ENCODE peak calls at places on chromosomes 1 and 21, in ten cellular contexts. E, P, N, H, A, J, G, V, T and K are unnamed samples. For H3K4me1, the result is how much of the 10 kb centered on the place peaks cover.

GRCh38 chr1:97427371-97427770 is 493.5 kb downstream of the DPYD start:
- DNase-seq in E (no peak), P (no peak), N (no peak), H (no peak), A (no peak), J (no peak), G (no peak), V (no peak), T (no peak), K (peak)

GRCh38 chr21:43727571-43728466 is 8.9 kb downstream of the PDXK start:
- DNase-seq in E (no peak), P (peak), N (no peak), H (peak), A (no peak), J (peak), G (no peak), V (peak), T (peak), K (peak)

GRCh38 chr1:39360726-39361125 is 130.7 kb upstream of the BMP8A start:
- DNase-seq in E (no peak), P (no peak), N (no peak), H (no peak), A (no peak), J (no peak), G (no peak), V (no peak), T (no peak), K (no peak)

GRCh38 chr21:25578070-25578961 is 29.0 kb downstream of the MRPL39 start:
- DNase-seq in E (no peak), P (no peak), N (peak), H (no peak), A (no peak), J (no peak), G (no peak), V (no peak), T (no peak), K (no peak)

GRCh38 chr1:82226198-82226505 is 425.4 kb downstream of the ADGRL2 start:
- DNase-seq in E (no peak), P (no peak), N (no peak), H (no peak), A (no peak), J (no peak), G (no peak), V (no peak), T (no peak), K (peak)

GRCh38 chr1:178713270-178713669 is 11.8 kb upstream of the RALGPS2 start:
- DNase-seq in E (no peak), P (no peak), N (peak), H (no peak), A (no peak), J (no peak), G (no peak), V (no peak), T (no peak), K (peak)

GRCh38 chr1:64074767-64075166 is 128.7 kb upstream of the UBE2U start:
- DNase-seq in E (no peak), P (no peak), N (no peak), H (no peak), A (no peak), J (no peak), G (no peak), V (no peak), T (no peak), K (no peak)

GRCh38 chr21:26007911-26008579 is 162.5 kb downstream of the APP start:
- DNase-seq in E (no peak), P (no peak), N (no peak), H (no peak), A (no peak), J (no peak), G (no peak), V (no peak), T (no peak), K (no peak)

GRCh38 chr21:42324896-42325295 is 9.7 kb upstream of the TFF3 start:
- DNase-seq in E (no peak), P (no peak), N (no peak), H (no peak), A (no peak), J (no peak), G (no peak), V (no peak), T (no peak), K (no peak)

GRCh38 chr1:200458780-200459179 is 48.9 kb upstream of the ZNF281 start:
- DNase-seq in E (no peak), P (no peak), N (no peak), H (no peak), A (no peak), J (no peak), G (no peak), V (no peak), T (no peak), K (no peak)

GRCh38 chr1:184049836-184050468 is 1.6 kb upstream of the TSEN15 start:
- DNase-seq in E (no peak), P (no peak), N (no peak), H (no peak), A (no peak), J (no peak), G (no peak), V (no peak), T (no peak), K (no peak)
- H3K27ac ChIP-seq in E (no peak), P (no peak), N (no peak), H (no peak), A (no peak), J (no peak), G (no peak), V (no peak), T (no peak), K (peak)

DNA sequence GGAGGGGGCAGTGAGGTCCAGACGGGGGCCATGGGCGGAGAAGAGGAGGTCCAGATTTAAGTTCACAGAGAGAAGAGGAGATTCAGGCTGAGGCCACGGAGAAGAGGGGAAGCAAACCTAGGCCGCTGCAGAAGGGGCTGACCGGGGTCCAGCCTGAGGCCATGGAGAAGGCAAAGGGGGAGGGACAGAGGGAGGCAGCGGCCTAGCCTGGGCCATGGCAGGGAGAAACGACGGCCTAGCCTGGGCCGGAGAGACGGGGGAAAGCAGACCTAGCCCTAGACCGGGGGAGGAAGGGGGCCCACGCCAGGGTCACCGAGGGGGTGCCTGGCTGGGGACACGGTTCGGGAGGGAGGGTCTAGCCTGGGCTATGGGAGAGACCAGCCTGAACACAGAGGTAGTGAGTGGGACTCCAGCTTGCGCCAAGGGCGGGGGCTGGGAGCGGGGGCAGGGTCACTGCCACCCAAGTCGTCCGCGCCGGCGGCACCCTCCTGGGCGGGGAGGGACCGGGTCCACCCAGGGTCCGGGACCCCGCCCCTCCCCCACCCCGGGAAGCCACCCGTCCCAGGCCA is 462 bp downstream of the CAPZB start:
- DNase-seq in E (no peak), P (no peak), N (no peak), H (peak), A (no peak), J (peak), G (no peak), V (no peak), T (peak), K (peak)
- H3K4me1 ChIP-seq in E (half or more), P (under half), N (under half), H (under half), A (under half), J (under half), G (half or more), V (half or more), T (under half), K (under half)

DNA sequence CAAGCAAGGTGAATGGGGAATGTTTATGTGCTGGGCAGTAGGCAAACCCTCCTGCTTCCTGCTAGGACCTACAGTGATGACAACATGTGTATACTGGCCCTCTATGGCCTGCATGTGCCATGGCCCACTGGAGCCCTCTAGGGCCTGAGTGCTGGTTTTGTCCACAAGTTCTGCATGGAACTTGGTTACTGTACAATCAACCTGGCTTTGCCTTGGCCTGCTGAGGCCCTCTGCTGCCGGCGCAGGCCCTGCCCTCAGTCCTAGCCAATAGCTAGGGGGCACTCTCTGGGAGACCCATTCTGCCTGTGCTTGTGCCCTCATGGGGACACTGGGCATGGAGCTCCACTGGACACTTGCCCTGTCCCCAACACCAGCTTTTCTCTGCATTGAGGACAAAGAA is 138.6 kb upstream of the NGF start:
- DNase-seq in E (no peak), P (no peak), N (no peak), H (no peak), A (no peak), J (peak), G (peak), V (no peak), T (peak), K (peak)
- TF ChIP-seq CTCF in E (no peak), P (no peak), N (no peak), H (no peak), A (peak), J (peak), G (no peak), V (no peak), T (no peak), K (peak)

DNA sequence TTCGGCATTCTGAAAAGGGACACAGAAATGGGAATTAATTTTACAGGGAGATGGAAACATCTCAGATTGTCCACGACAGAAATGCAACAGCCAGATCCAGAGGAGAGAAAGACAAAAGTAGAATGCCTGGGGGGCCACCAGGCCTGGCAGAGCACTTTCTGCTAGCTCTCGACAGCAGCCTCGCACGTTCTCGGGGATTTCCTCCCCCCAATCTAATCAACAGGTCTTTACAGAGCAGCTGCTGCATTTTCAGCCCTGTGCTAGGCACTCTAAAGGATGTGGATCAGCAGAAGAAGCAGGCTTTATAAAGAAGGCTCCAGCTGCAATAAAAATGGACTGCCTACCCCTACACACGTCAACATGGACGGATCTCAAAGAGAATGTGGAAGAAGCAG is 10.6 kb downstream of the CSRP1 start:
- DNase-seq in E (no peak), P (no peak), N (no peak), H (no peak), A (no peak), J (no peak), G (no peak), V (no peak), T (no peak), K (no peak)
- H3K27ac ChIP-seq in E (no peak), P (peak), N (no peak), H (peak), A (no peak), J (no peak), G (peak), V (peak), T (no peak), K (peak)